ENCODE peak calls at places on chromosomes 16 and 17, in five cellular contexts. D, J, L, V and Y are unnamed samples.

GRCh38 chr16:75010427-75010826 is 11.6 kb downstream of the ZNRF1 start:
- DNase-seq in D (no peak), J (no peak), L (no peak), V (no peak), Y (no peak)

GRCh38 chr17:72118588-72119279 is 2.1 kb upstream of the SOX9 start:
- DNase-seq in D (peak), J (no peak), L (peak), V (peak), Y (peak)

GRCh38 chr17:74737299-74738050 is 419 bp downstream of the RAB37 start:
- DNase-seq in D (peak), J (no peak), L (no peak), V (peak), Y (no peak)

GRCh38 chr17:17206149-17206912 is at the start of gene PLD6:
- DNase-seq in D (peak), J (peak), L (peak), V (peak), Y (no peak)

GRCh38 chr16:20383106-20384029 is 21.2 kb downstream of the PDILT start:
- DNase-seq in D (peak), J (no peak), L (peak), V (no peak), Y (peak)

GRCh38 chr16:81695431-81695890 is 83.6 kb upstream of the PLCG2 start:
- DNase-seq in D (no peak), J (no peak), L (no peak), V (no peak), Y (no peak)

GRCh38 chr16:79899316-79900110 is 299.0 kb upstream of the MAF start:
- DNase-seq in D (no peak), J (no peak), L (no peak), V (no peak), Y (no peak)

GRCh38 chr16:47142469-47143328 is 1.0 kb downstream of the NETO2 start:
- DNase-seq in D (peak), J (no peak), L (peak), V (peak), Y (no peak)

GRCh38 chr16:990516-991291 is 9.1 kb downstream of the SOX8 start:
- DNase-seq in D (no peak), J (no peak), L (no peak), V (no peak), Y (no peak)

GRCh38 chr16:57679016-57679415 is 10.9 kb downstream of the ADGRG3 start:
- DNase-seq in D (no peak), J (no peak), L (no peak), V (no peak), Y (no peak)

GRCh38 chr16:81702506-81702905 is 76.6 kb upstream of the PLCG2 start:
- DNase-seq in D (no peak), J (no peak), L (no peak), V (no peak), Y (no peak)

GRCh38 chr17:27762527-27763305 is 37.6 kb downstream of the NOS2 start:
- DNase-seq in D (peak), J (no peak), L (peak), V (no peak), Y (peak)

GRCh38 chr16:396605-397004 is 394 bp upstream of the NME4 start:
- DNase-seq in D (peak), J (no peak), L (peak), V (no peak), Y (no peak)

GRCh38 chr16:12459401-12459791 is 344.3 kb downstream of the CPPED1 start:
- DNase-seq in D (peak), J (no peak), L (no peak), V (peak), Y (no peak)

GRCh38 chr16:1013593-1013900 is 32.0 kb downstream of the SOX8 start:
- DNase-seq in D (no peak), J (no peak), L (no peak), V (no peak), Y (no peak)

GRCh38 chr17:63491976-63492575 is 15.2 kb downstream of the ACE start:
- DNase-seq in D (no peak), J (no peak), L (no peak), V (no peak), Y (no peak)

GRCh38 chr16:81181013-81181720 is 57.3 kb upstream of the BCO1 start:
- DNase-seq in D (peak), J (peak), L (peak), V (peak), Y (peak)

GRCh38 chr17:1188812-1189211 is 9.0 kb upstream of the ABR start:
- DNase-seq in D (peak), J (no peak), L (peak), V (peak), Y (no peak)